ENCODE peak calls at places on chromosomes 11 and 22, in six cellular contexts. K is upper lobe of left lung, E is K562, C is tibial nerve, X is ovary, U is stomach. Q is an unnamed sample.

GRCh38 chr22:49392247-49392646 is 435.4 kb downstream of the BRD1 start:
- DNase-seq in K (no peak), E (no peak), C (no peak), X (no peak), U (no peak), Q (no peak)

GRCh38 chr11:125268611-125269010 is 104.1 kb downstream of the PKNOX2 start:
- DNase-seq in K (no peak), E (no peak), C (no peak), X (no peak), U (no peak), Q (no peak)

GRCh38 chr11:126284829-126285228 is 1.9 kb downstream of the TIRAP start:
- DNase-seq in K (peak; percentile 76), E (no peak), C (peak; percentile 54), X (peak; percentile 84), U (peak; percentile 87), Q (peak; percentile 83)

GRCh38 chr11:78810489-78811090 is 235.9 kb upstream of the NARS2 start:
- DNase-seq in K (no peak), E (no peak), C (no peak), X (no peak), U (no peak), Q (no peak)

GRCh38 chr22:19803736-19804267 is 43.2 kb downstream of the TBX1 start:
- DNase-seq in K (no peak), E (no peak), C (no peak), X (peak; percentile 10), U (no peak), Q (no peak)

GRCh38 chr11:130160460-130161090 is 993 bp downstream of the ST14 start:
- DNase-seq in K (no peak), E (no peak), C (no peak), X (no peak), U (no peak), Q (no peak)

GRCh38 chr11:94131363-94132115 is 2.9 kb downstream of the PANX1 start:
- DNase-seq in K (no peak), E (no peak), C (peak; percentile 53), X (peak; percentile 51), U (no peak), Q (no peak)

GRCh38 chr22:41237036-41237706 is 3.6 kb downstream of the CHADL start:
- DNase-seq in K (no peak), E (no peak), C (no peak), X (no peak), U (no peak), Q (no peak)

GRCh38 chr22:17085277-17086091 is 684 bp downstream of the IL17RA start:
- DNase-seq in K (peak; percentile 60), E (peak; percentile 67), C (no peak), X (peak; percentile 52), U (peak; percentile 47), Q (peak; percentile 49)

GRCh38 chr11:57471496-57471895 is 11.2 kb downstream of the RTN4RL2 start:
- DNase-seq in K (no peak), E (no peak), C (no peak), X (no peak), U (peak; percentile 61), Q (no peak)

GRCh38 chr11:29913352-29913751 is 103.5 kb downstream of the KCNA4 start:
- DNase-seq in K (no peak), E (no peak), C (no peak), X (no peak), U (no peak), Q (no peak)

GRCh38 chr22:38935616-38936015 is 21.8 kb upstream of the APOBEC3A start:
- DNase-seq in K (no peak), E (no peak), C (no peak), X (no peak), U (no peak), Q (no peak)

GRCh38 chr22:37823134-37823985 is at the start of gene GALR3:
- DNase-seq in K (no peak), E (no peak), C (no peak), X (no peak), U (no peak), Q (no peak)

GRCh38 chr11:18700375-18700774 is 1.8 kb downstream of the TMEM86A start:
- DNase-seq in K (no peak), E (no peak), C (no peak), X (peak; percentile 37), U (no peak), Q (no peak)

GRCh38 chr11:72684236-72684912 is 10.2 kb upstream of the PDE2A start:
- DNase-seq in K (peak; percentile 67), E (peak; percentile 80), C (peak; percentile 52), X (peak; percentile 60), U (peak; percentile 68), Q (peak; percentile 58)

GRCh38 chr11:111573821-111574249 is 28.4 kb upstream of the SIK2 start:
- DNase-seq in K (no peak), E (no peak), C (no peak), X (no peak), U (no peak), Q (no peak)

GRCh38 chr11:130677486-130678153 is 229.2 kb downstream of the ADAMTS15 start:
- DNase-seq in K (no peak), E (no peak), C (no peak), X (no peak), U (no peak), Q (no peak)

GRCh38 chr11:61480261-61480660 is 28.3 kb upstream of the LRRC10B start:
- DNase-seq in K (no peak), E (no peak), C (no peak), X (no peak), U (no peak), Q (no peak)

GRCh38 chr11:116517077-116517476 is 255.7 kb downstream of the BUD13 start:
- DNase-seq in K (no peak), E (no peak), C (no peak), X (no peak), U (peak; percentile 22), Q (no peak)

GRCh38 chr22:25748704-25749103 is 6.7 kb downstream of the MYO18B start:
- DNase-seq in K (no peak), E (no peak), C (no peak), X (no peak), U (peak; percentile 55), Q (peak; percentile 69)

GRCh38 chr22:25748140-25748539 is 6.2 kb downstream of the MYO18B start:
- DNase-seq in K (no peak), E (no peak), C (no peak), X (no peak), U (no peak), Q (no peak)

GRCh38 chr22:25750569-25751173 is 8.7 kb downstream of the MYO18B start:
- DNase-seq in K (no peak), E (no peak), C (no peak), X (no peak), U (no peak), Q (no peak)

GRCh38 chr22:25751174-25751581 is 9.2 kb downstream of the MYO18B start:
- DNase-seq in K (no peak), E (no peak), C (no peak), X (no peak), U (peak; percentile 64), Q (no peak)

DNA sequence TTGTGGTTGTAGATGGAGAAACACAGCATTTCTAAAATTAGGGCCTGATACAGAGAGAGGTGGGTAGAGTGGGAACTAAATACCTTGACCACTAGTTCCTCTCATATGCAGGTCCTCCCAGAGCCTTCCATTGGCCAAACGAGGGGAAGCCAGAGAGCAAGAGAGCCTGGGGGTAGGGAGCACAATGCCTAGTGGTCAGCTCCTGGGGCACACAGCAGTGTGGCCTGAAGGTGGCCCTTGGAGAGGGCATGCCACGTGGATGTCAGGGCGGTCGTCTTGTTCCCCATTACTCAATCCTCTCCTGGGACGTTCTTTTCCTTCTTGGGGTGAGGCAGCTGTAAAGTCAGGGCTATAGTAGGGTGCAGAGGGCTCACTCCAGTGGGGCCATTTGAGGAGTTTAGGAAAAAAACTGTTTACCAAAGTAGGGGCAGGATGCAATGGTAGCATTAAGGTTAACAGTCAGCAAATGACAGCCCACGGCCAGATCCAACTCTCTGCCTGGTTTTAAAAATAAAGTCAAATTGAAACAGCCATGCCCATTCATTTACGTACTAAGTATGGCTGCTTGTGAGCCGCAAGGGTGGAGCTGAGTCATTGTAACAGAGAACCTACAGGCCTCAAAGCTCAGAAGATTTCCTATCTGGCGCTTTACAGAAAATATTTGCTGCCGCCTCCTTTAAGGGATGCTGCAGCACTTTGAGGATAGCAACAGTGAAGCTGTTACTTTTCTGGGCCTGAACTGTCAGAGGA is 7.6 kb downstream of the MYO18B start:
- DNase-seq in K (no peak), E (no peak), C (no peak), X (no peak), U (no peak), Q (no peak)
- TF ChIP-seq EP300 in K (no peak), E (no peak), C (no peak), X (no peak), U (no peak), Q (no peak)

GRCh38 chr22:24208012-24208749 is 26.9 kb downstream of the SUSD2 start:
- DNase-seq in K (peak; percentile 80), E (no peak), C (peak; percentile 80), X (peak; percentile 66), U (peak; percentile 58), Q (no peak)
- TF ChIP-seq EP300 in K (peak; percentile 86), E (no peak), C (peak; percentile 89), X (no peak), U (no peak), Q (no peak)

GRCh38 chr22:50641696-50642607 is 14.0 kb upstream of the ARSA start:
- DNase-seq in K (peak; percentile 38), E (peak; percentile 42), C (no peak), X (peak; percentile 45), U (no peak), Q (no peak)
- TF ChIP-seq EP300 in K (no peak), E (no peak), C (peak; percentile 35), X (no peak), U (no peak), Q (no peak)

GRCh38 chr11:380095-380480 is 10.8 kb downstream of the B4GALNT4 start:
- DNase-seq in K (no peak), E (no peak), C (no peak), X (no peak), U (no peak), Q (no peak)

GRCh38 chr11:380996-381395 is 11.7 kb downstream of the B4GALNT4 start:
- DNase-seq in K (no peak), E (no peak), C (no peak), X (no peak), U (no peak), Q (no peak)

GRCh38 chr11:380491-380890 is 11.2 kb downstream of the B4GALNT4 start:
- DNase-seq in K (no peak), E (no peak), C (no peak), X (no peak), U (no peak), Q (no peak)

GRCh38 chr11:382081-382643 is 11.8 kb upstream of the PKP3 start:
- DNase-seq in K (no peak), E (no peak), C (no peak), X (no peak), U (no peak), Q (no peak)

GRCh38 chr11:381501-382072 is 12.3 kb downstream of the B4GALNT4 start:
- DNase-seq in K (no peak), E (no peak), C (no peak), X (no peak), U (no peak), Q (no peak)
- TF ChIP-seq EP300 in K (no peak), E (no peak), C (no peak), X (no peak), U (no peak), Q (no peak)